ENCODE peak calls at places on chromosomes 1 and 21, in ten cellular contexts. One of them, this sample, is unnamed.

GRCh38 chr1:180229483-180230415 is at the start of gene LHX4:
- DNase-seq in amniotic epithelial cell: peak
- DNase-seq in stimulated activated CD8-positive, alpha-beta memory T cell treated with anti-CD3 and anti-CD28 coated beads, Interleukin-7, amount 100 ng/mL, for 1 hour: no peak
- DNase-seq in iPS-NIHi11: peak
- DNase-seq in T-helper 2 cell: no peak
- DNase-seq in mesothelial cell of epicardium: no peak
- DNase-seq in NB4: peak
- DNase-seq in tibial artery: peak
- DNase-seq in effector CD8-positive, alpha-beta T cell: no peak
- DNase-seq in substantia nigra: no peak
- DNase-seq in this sample: peak

GRCh38 chr1:94165843-94166242 is 44.9 kb upstream of the ABCA4 start:
- DNase-seq in tibial artery: no peak
- DNase-seq in stimulated activated CD8-positive, alpha-beta memory T cell treated with anti-CD3 and anti-CD28 coated beads, Interleukin-7, amount 100 ng/mL, for 1 hour: no peak
- DNase-seq in substantia nigra: no peak
- DNase-seq in mesothelial cell of epicardium: no peak
- DNase-seq in effector CD8-positive, alpha-beta T cell: no peak
- DNase-seq in NB4: no peak
- DNase-seq in iPS-NIHi11: no peak
- DNase-seq in amniotic epithelial cell: no peak
- DNase-seq in T-helper 2 cell: no peak
- DNase-seq in this sample: no peak

GRCh38 chr1:8862528-8862927 is 16.0 kb downstream of the ENO1 start:
- DNase-seq in iPS-NIHi11: peak
- DNase-seq in amniotic epithelial cell: peak
- DNase-seq in NB4: peak
- DNase-seq in substantia nigra: no peak
- DNase-seq in mesothelial cell of epicardium: no peak
- DNase-seq in tibial artery: no peak
- DNase-seq in T-helper 2 cell: no peak
- DNase-seq in effector CD8-positive, alpha-beta T cell: peak
- DNase-seq in stimulated activated CD8-positive, alpha-beta memory T cell treated with anti-CD3 and anti-CD28 coated beads, Interleukin-7, amount 100 ng/mL, for 1 hour: no peak
- DNase-seq in this sample: no peak

GRCh38 chr1:165598676-165599059 is 32.4 kb upstream of the MGST3 start:
- DNase-seq in effector CD8-positive, alpha-beta T cell: no peak
- DNase-seq in T-helper 2 cell: no peak
- DNase-seq in tibial artery: no peak
- DNase-seq in stimulated activated CD8-positive, alpha-beta memory T cell treated with anti-CD3 and anti-CD28 coated beads, Interleukin-7, amount 100 ng/mL, for 1 hour: no peak
- DNase-seq in amniotic epithelial cell: no peak
- DNase-seq in NB4: no peak
- DNase-seq in mesothelial cell of epicardium: no peak
- DNase-seq in iPS-NIHi11: no peak
- DNase-seq in substantia nigra: no peak
- DNase-seq in this sample: no peak

GRCh38 chr1:147781056-147781471 is 20.7 kb upstream of the GJA5 start:
- DNase-seq in stimulated activated CD8-positive, alpha-beta memory T cell treated with anti-CD3 and anti-CD28 coated beads, Interleukin-7, amount 100 ng/mL, for 1 hour: no peak
- DNase-seq in iPS-NIHi11: no peak
- DNase-seq in amniotic epithelial cell: peak
- DNase-seq in substantia nigra: no peak
- DNase-seq in tibial artery: no peak
- DNase-seq in effector CD8-positive, alpha-beta T cell: no peak
- DNase-seq in mesothelial cell of epicardium: no peak
- DNase-seq in T-helper 2 cell: no peak
- DNase-seq in NB4: no peak
- DNase-seq in this sample: no peak

GRCh38 chr21:37006521-37007291 is at the start of gene RIPPLY3:
- DNase-seq in NB4: peak
- DNase-seq in substantia nigra: no peak
- DNase-seq in amniotic epithelial cell: peak
- DNase-seq in effector CD8-positive, alpha-beta T cell: no peak
- DNase-seq in mesothelial cell of epicardium: peak
- DNase-seq in tibial artery: no peak
- DNase-seq in iPS-NIHi11: peak
- DNase-seq in T-helper 2 cell: no peak
- DNase-seq in stimulated activated CD8-positive, alpha-beta memory T cell treated with anti-CD3 and anti-CD28 coated beads, Interleukin-7, amount 100 ng/mL, for 1 hour: no peak
- DNase-seq in this sample: peak

GRCh38 chr1:178538192-178538916 is 25.4 kb downstream of the TEX35 start:
- DNase-seq in iPS-NIHi11: no peak
- DNase-seq in stimulated activated CD8-positive, alpha-beta memory T cell treated with anti-CD3 and anti-CD28 coated beads, Interleukin-7, amount 100 ng/mL, for 1 hour: no peak
- DNase-seq in NB4: no peak
- DNase-seq in substantia nigra: no peak
- DNase-seq in tibial artery: peak
- DNase-seq in mesothelial cell of epicardium: no peak
- DNase-seq in amniotic epithelial cell: peak
- DNase-seq in T-helper 2 cell: no peak
- DNase-seq in effector CD8-positive, alpha-beta T cell: no peak
- DNase-seq in this sample: no peak

GRCh38 chr1:231937013-231937754 is 310.6 kb downstream of the DISC1 start:
- DNase-seq in substantia nigra: peak
- DNase-seq in effector CD8-positive, alpha-beta T cell: no peak
- DNase-seq in mesothelial cell of epicardium: no peak
- DNase-seq in tibial artery: no peak
- DNase-seq in amniotic epithelial cell: peak
- DNase-seq in stimulated activated CD8-positive, alpha-beta memory T cell treated with anti-CD3 and anti-CD28 coated beads, Interleukin-7, amount 100 ng/mL, for 1 hour: no peak
- DNase-seq in iPS-NIHi11: peak
- DNase-seq in T-helper 2 cell: no peak
- DNase-seq in NB4: no peak
- DNase-seq in this sample: peak

GRCh38 chr1:62891961-62892562 is 108.1 kb downstream of the ATG4C start:
- DNase-seq in substantia nigra: no peak
- DNase-seq in tibial artery: no peak
- DNase-seq in iPS-NIHi11: no peak
- DNase-seq in stimulated activated CD8-positive, alpha-beta memory T cell treated with anti-CD3 and anti-CD28 coated beads, Interleukin-7, amount 100 ng/mL, for 1 hour: no peak
- DNase-seq in amniotic epithelial cell: no peak
- DNase-seq in T-helper 2 cell: no peak
- DNase-seq in mesothelial cell of epicardium: no peak
- DNase-seq in effector CD8-positive, alpha-beta T cell: no peak
- DNase-seq in NB4: no peak
- DNase-seq in this sample: no peak

GRCh38 chr21:33902349-33902748 is 13.3 kb downstream of the ATP5PO start:
- DNase-seq in iPS-NIHi11: no peak
- DNase-seq in substantia nigra: no peak
- DNase-seq in effector CD8-positive, alpha-beta T cell: no peak
- DNase-seq in T-helper 2 cell: no peak
- DNase-seq in stimulated activated CD8-positive, alpha-beta memory T cell treated with anti-CD3 and anti-CD28 coated beads, Interleukin-7, amount 100 ng/mL, for 1 hour: no peak
- DNase-seq in amniotic epithelial cell: no peak
- DNase-seq in NB4: no peak
- DNase-seq in tibial artery: no peak
- DNase-seq in mesothelial cell of epicardium: no peak
- DNase-seq in this sample: no peak

GRCh38 chr1:173195596-173196088 is 11.5 kb downstream of the TNFSF4 start:
- DNase-seq in stimulated activated CD8-positive, alpha-beta memory T cell treated with anti-CD3 and anti-CD28 coated beads, Interleukin-7, amount 100 ng/mL, for 1 hour: no peak
- DNase-seq in tibial artery: no peak
- DNase-seq in effector CD8-positive, alpha-beta T cell: no peak
- DNase-seq in T-helper 2 cell: no peak
- DNase-seq in NB4: no peak
- DNase-seq in substantia nigra: no peak
- DNase-seq in iPS-NIHi11: no peak
- DNase-seq in mesothelial cell of epicardium: no peak
- DNase-seq in amniotic epithelial cell: no peak
- DNase-seq in this sample: no peak

GRCh38 chr1:24946861-24947658 is 17.0 kb upstream of the RUNX3 start:
- DNase-seq in amniotic epithelial cell: peak
- DNase-seq in substantia nigra: no peak
- DNase-seq in stimulated activated CD8-positive, alpha-beta memory T cell treated with anti-CD3 and anti-CD28 coated beads, Interleukin-7, amount 100 ng/mL, for 1 hour: no peak
- DNase-seq in iPS-NIHi11: no peak
- DNase-seq in NB4: no peak
- DNase-seq in mesothelial cell of epicardium: no peak
- DNase-seq in effector CD8-positive, alpha-beta T cell: no peak
- DNase-seq in T-helper 2 cell: no peak
- DNase-seq in tibial artery: no peak
- DNase-seq in this sample: no peak

GRCh38 chr1:21586222-21586621 is 77.0 kb downstream of the ALPL start:
- DNase-seq in tibial artery: no peak
- DNase-seq in NB4: no peak
- DNase-seq in amniotic epithelial cell: no peak
- DNase-seq in mesothelial cell of epicardium: no peak
- DNase-seq in effector CD8-positive, alpha-beta T cell: no peak
- DNase-seq in substantia nigra: no peak
- DNase-seq in T-helper 2 cell: no peak
- DNase-seq in stimulated activated CD8-positive, alpha-beta memory T cell treated with anti-CD3 and anti-CD28 coated beads, Interleukin-7, amount 100 ng/mL, for 1 hour: no peak
- DNase-seq in iPS-NIHi11: peak
- DNase-seq in this sample: peak

GRCh38 chr21:34020005-34020847 is 53.2 kb upstream of the MRPS6 start:
- DNase-seq in NB4: peak
- DNase-seq in stimulated activated CD8-positive, alpha-beta memory T cell treated with anti-CD3 and anti-CD28 coated beads, Interleukin-7, amount 100 ng/mL, for 1 hour: no peak
- DNase-seq in iPS-NIHi11: no peak
- DNase-seq in effector CD8-positive, alpha-beta T cell: no peak
- DNase-seq in tibial artery: no peak
- DNase-seq in amniotic epithelial cell: peak
- DNase-seq in substantia nigra: no peak
- DNase-seq in mesothelial cell of epicardium: no peak
- DNase-seq in T-helper 2 cell: no peak
- DNase-seq in this sample: no peak

GRCh38 chr1:193581338-193581737 is 394.9 kb upstream of the B3GALT2 start:
- DNase-seq in amniotic epithelial cell: no peak
- DNase-seq in stimulated activated CD8-positive, alpha-beta memory T cell treated with anti-CD3 and anti-CD28 coated beads, Interleukin-7, amount 100 ng/mL, for 1 hour: no peak
- DNase-seq in tibial artery: no peak
- DNase-seq in iPS-NIHi11: no peak
- DNase-seq in effector CD8-positive, alpha-beta T cell: no peak
- DNase-seq in NB4: no peak
- DNase-seq in T-helper 2 cell: no peak
- DNase-seq in substantia nigra: no peak
- DNase-seq in mesothelial cell of epicardium: no peak
- DNase-seq in this sample: no peak

GRCh38 chr1:3062616-3063378 is 6.2 kb upstream of the PRDM16 start:
- DNase-seq in tibial artery: peak
- DNase-seq in mesothelial cell of epicardium: peak
- DNase-seq in effector CD8-positive, alpha-beta T cell: no peak
- DNase-seq in stimulated activated CD8-positive, alpha-beta memory T cell treated with anti-CD3 and anti-CD28 coated beads, Interleukin-7, amount 100 ng/mL, for 1 hour: no peak
- DNase-seq in iPS-NIHi11: peak
- DNase-seq in amniotic epithelial cell: no peak
- DNase-seq in T-helper 2 cell: no peak
- DNase-seq in substantia nigra: no peak
- DNase-seq in NB4: no peak
- DNase-seq in this sample: peak

GRCh38 chr1:201795066-201795465 is 33.9 kb upstream of the IPO9 start:
- DNase-seq in mesothelial cell of epicardium: no peak
- DNase-seq in substantia nigra: no peak
- DNase-seq in stimulated activated CD8-positive, alpha-beta memory T cell treated with anti-CD3 and anti-CD28 coated beads, Interleukin-7, amount 100 ng/mL, for 1 hour: no peak
- DNase-seq in effector CD8-positive, alpha-beta T cell: no peak
- DNase-seq in T-helper 2 cell: no peak
- DNase-seq in tibial artery: no peak
- DNase-seq in iPS-NIHi11: peak
- DNase-seq in NB4: peak
- DNase-seq in amniotic epithelial cell: no peak
- DNase-seq in this sample: peak

GRCh38 chr1:240608707-240609106 is 3.2 kb downstream of the GREM2 start:
- DNase-seq in T-helper 2 cell: no peak
- DNase-seq in mesothelial cell of epicardium: no peak
- DNase-seq in effector CD8-positive, alpha-beta T cell: no peak
- DNase-seq in tibial artery: no peak
- DNase-seq in iPS-NIHi11: peak
- DNase-seq in stimulated activated CD8-positive, alpha-beta memory T cell treated with anti-CD3 and anti-CD28 coated beads, Interleukin-7, amount 100 ng/mL, for 1 hour: no peak
- DNase-seq in NB4: peak
- DNase-seq in substantia nigra: no peak
- DNase-seq in amniotic epithelial cell: no peak
- DNase-seq in this sample: no peak

GRCh38 chr1:167431261-167431908 is 86.9 kb downstream of the CD247 start:
- DNase-seq in substantia nigra: no peak
- DNase-seq in stimulated activated CD8-positive, alpha-beta memory T cell treated with anti-CD3 and anti-CD28 coated beads, Interleukin-7, amount 100 ng/mL, for 1 hour: no peak
- DNase-seq in iPS-NIHi11: no peak
- DNase-seq in effector CD8-positive, alpha-beta T cell: no peak
- DNase-seq in NB4: no peak
- DNase-seq in mesothelial cell of epicardium: no peak
- DNase-seq in tibial artery: no peak
- DNase-seq in T-helper 2 cell: no peak
- DNase-seq in amniotic epithelial cell: no peak
- DNase-seq in this sample: peak

GRCh38 chr1:223201967-223202366 is 58.9 kb upstream of the TLR5 start:
- DNase-seq in effector CD8-positive, alpha-beta T cell: no peak
- DNase-seq in mesothelial cell of epicardium: no peak
- DNase-seq in substantia nigra: no peak
- DNase-seq in stimulated activated CD8-positive, alpha-beta memory T cell treated with anti-CD3 and anti-CD28 coated beads, Interleukin-7, amount 100 ng/mL, for 1 hour: no peak
- DNase-seq in tibial artery: no peak
- DNase-seq in NB4: no peak
- DNase-seq in iPS-NIHi11: no peak
- DNase-seq in amniotic epithelial cell: no peak
- DNase-seq in T-helper 2 cell: no peak
- DNase-seq in this sample: no peak

GRCh38 chr1:30747028-30748008 is 10.3 kb downstream of the LAPTM5 start:
- DNase-seq in iPS-NIHi11: no peak
- DNase-seq in mesothelial cell of epicardium: no peak
- DNase-seq in effector CD8-positive, alpha-beta T cell: no peak
- DNase-seq in NB4: no peak
- DNase-seq in substantia nigra: peak
- DNase-seq in amniotic epithelial cell: no peak
- DNase-seq in tibial artery: no peak
- DNase-seq in stimulated activated CD8-positive, alpha-beta memory T cell treated with anti-CD3 and anti-CD28 coated beads, Interleukin-7, amount 100 ng/mL, for 1 hour: no peak
- DNase-seq in T-helper 2 cell: no peak
- DNase-seq in this sample: no peak

GRCh38 chr1:62962014-62962793 is 178.3 kb downstream of the ATG4C start:
- DNase-seq in effector CD8-positive, alpha-beta T cell: no peak
- DNase-seq in iPS-NIHi11: peak
- DNase-seq in NB4: no peak
- DNase-seq in stimulated activated CD8-positive, alpha-beta memory T cell treated with anti-CD3 and anti-CD28 coated beads, Interleukin-7, amount 100 ng/mL, for 1 hour: no peak
- DNase-seq in T-helper 2 cell: no peak
- DNase-seq in tibial artery: no peak
- DNase-seq in mesothelial cell of epicardium: no peak
- DNase-seq in substantia nigra: no peak
- DNase-seq in amniotic epithelial cell: no peak
- DNase-seq in this sample: peak